ENCODE peak calls at places on chromosome 17, in nine cellular contexts. One of them, this sample, is unnamed.

GRCh38 chr17:50098583-50098982 is 3.4 kb downstream of the PDK2 start:
- DNase-seq in ascending aorta: no peak
- DNase-seq in IMR-90: no peak
- DNase-seq in bronchial epithelial cell: no peak
- DNase-seq in A673: no peak
- DNase-seq in stomach: no peak
- DNase-seq in heart right ventricle: no peak
- DNase-seq in mucosa of descending colon: no peak
- DNase-seq in psoas muscle: no peak
- DNase-seq in this sample: no peak

GRCh38 chr17:30443721-30444120 is 33.5 kb upstream of the GOSR1 start:
- DNase-seq in ascending aorta: no peak
- DNase-seq in IMR-90: no peak
- DNase-seq in bronchial epithelial cell: no peak
- DNase-seq in A673: no peak
- DNase-seq in stomach: no peak
- DNase-seq in heart right ventricle: no peak
- DNase-seq in mucosa of descending colon: no peak
- DNase-seq in psoas muscle: no peak
- DNase-seq in this sample: no peak

GRCh38 chr17:52148969-52149351 is 9.6 kb downstream of the CA10 start:
- DNase-seq in ascending aorta: no peak
- DNase-seq in IMR-90: no peak
- DNase-seq in bronchial epithelial cell: peak
- DNase-seq in A673: no peak
- DNase-seq in stomach: no peak
- DNase-seq in heart right ventricle: no peak
- DNase-seq in mucosa of descending colon: no peak
- DNase-seq in psoas muscle: no peak
- DNase-seq in this sample: no peak

GRCh38 chr17:20073056-20073979 is 64.2 kb downstream of the SPECC1 start:
- DNase-seq in ascending aorta: no peak
- DNase-seq in IMR-90: peak
- DNase-seq in bronchial epithelial cell: no peak
- DNase-seq in A673: no peak
- DNase-seq in stomach: peak
- DNase-seq in heart right ventricle: peak
- DNase-seq in mucosa of descending colon: peak
- DNase-seq in psoas muscle: peak
- DNase-seq in this sample: no peak

GRCh38 chr17:7792611-7793010 is 41.4 kb upstream of the KDM6B start:
- DNase-seq in ascending aorta: no peak
- DNase-seq in IMR-90: no peak
- DNase-seq in bronchial epithelial cell: no peak
- DNase-seq in A673: no peak
- DNase-seq in stomach: no peak
- DNase-seq in heart right ventricle: no peak
- DNase-seq in mucosa of descending colon: no peak
- DNase-seq in psoas muscle: no peak
- DNase-seq in this sample: no peak

GRCh38 chr17:57987582-57988300 is at the start of gene VEZF1:
- DNase-seq in ascending aorta: no peak
- DNase-seq in IMR-90: peak
- DNase-seq in bronchial epithelial cell: no peak
- DNase-seq in A673: peak
- DNase-seq in stomach: peak
- DNase-seq in heart right ventricle: peak
- DNase-seq in mucosa of descending colon: peak
- DNase-seq in psoas muscle: peak
- DNase-seq in this sample: no peak

GRCh38 chr17:7043544-7044268 is at the start of gene SLC16A11:
- DNase-seq in ascending aorta: no peak
- DNase-seq in IMR-90: peak
- DNase-seq in bronchial epithelial cell: no peak
- DNase-seq in A673: peak
- DNase-seq in stomach: peak
- DNase-seq in heart right ventricle: peak
- DNase-seq in mucosa of descending colon: peak
- DNase-seq in psoas muscle: peak
- DNase-seq in this sample: no peak

GRCh38 chr17:46832945-46833839 is 14.7 kb upstream of the WNT3 start:
- DNase-seq in ascending aorta: no peak
- DNase-seq in IMR-90: peak
- DNase-seq in bronchial epithelial cell: peak
- DNase-seq in A673: no peak
- DNase-seq in stomach: no peak
- DNase-seq in heart right ventricle: no peak
- DNase-seq in mucosa of descending colon: no peak
- DNase-seq in psoas muscle: no peak
- DNase-seq in this sample: peak

GRCh38 chr17:79950306-79950705 is 85.4 kb downstream of the TBC1D16 start:
- DNase-seq in ascending aorta: no peak
- DNase-seq in IMR-90: no peak
- DNase-seq in bronchial epithelial cell: no peak
- DNase-seq in A673: no peak
- DNase-seq in stomach: peak
- DNase-seq in heart right ventricle: no peak
- DNase-seq in mucosa of descending colon: no peak
- DNase-seq in psoas muscle: no peak
- DNase-seq in this sample: no peak

GRCh38 chr17:79952915-79953314 is 82.8 kb downstream of the TBC1D16 start:
- DNase-seq in ascending aorta: no peak
- DNase-seq in IMR-90: no peak
- DNase-seq in bronchial epithelial cell: no peak
- DNase-seq in A673: no peak
- DNase-seq in stomach: no peak
- DNase-seq in heart right ventricle: no peak
- DNase-seq in mucosa of descending colon: no peak
- DNase-seq in psoas muscle: no peak
- DNase-seq in this sample: no peak

GRCh38 chr17:79950711-79951110 is 85.0 kb downstream of the TBC1D16 start:
- DNase-seq in ascending aorta: no peak
- DNase-seq in IMR-90: no peak
- DNase-seq in bronchial epithelial cell: no peak
- DNase-seq in A673: peak
- DNase-seq in stomach: no peak
- DNase-seq in heart right ventricle: no peak
- DNase-seq in mucosa of descending colon: no peak
- DNase-seq in psoas muscle: no peak
- DNase-seq in this sample: no peak

GRCh38 chr17:79952265-79952877 is 83.3 kb downstream of the TBC1D16 start:
- DNase-seq in ascending aorta: no peak
- DNase-seq in IMR-90: no peak
- DNase-seq in bronchial epithelial cell: no peak
- DNase-seq in A673: no peak
- DNase-seq in stomach: no peak
- DNase-seq in heart right ventricle: no peak
- DNase-seq in mucosa of descending colon: no peak
- DNase-seq in psoas muscle: no peak
- DNase-seq in this sample: no peak

DNA sequence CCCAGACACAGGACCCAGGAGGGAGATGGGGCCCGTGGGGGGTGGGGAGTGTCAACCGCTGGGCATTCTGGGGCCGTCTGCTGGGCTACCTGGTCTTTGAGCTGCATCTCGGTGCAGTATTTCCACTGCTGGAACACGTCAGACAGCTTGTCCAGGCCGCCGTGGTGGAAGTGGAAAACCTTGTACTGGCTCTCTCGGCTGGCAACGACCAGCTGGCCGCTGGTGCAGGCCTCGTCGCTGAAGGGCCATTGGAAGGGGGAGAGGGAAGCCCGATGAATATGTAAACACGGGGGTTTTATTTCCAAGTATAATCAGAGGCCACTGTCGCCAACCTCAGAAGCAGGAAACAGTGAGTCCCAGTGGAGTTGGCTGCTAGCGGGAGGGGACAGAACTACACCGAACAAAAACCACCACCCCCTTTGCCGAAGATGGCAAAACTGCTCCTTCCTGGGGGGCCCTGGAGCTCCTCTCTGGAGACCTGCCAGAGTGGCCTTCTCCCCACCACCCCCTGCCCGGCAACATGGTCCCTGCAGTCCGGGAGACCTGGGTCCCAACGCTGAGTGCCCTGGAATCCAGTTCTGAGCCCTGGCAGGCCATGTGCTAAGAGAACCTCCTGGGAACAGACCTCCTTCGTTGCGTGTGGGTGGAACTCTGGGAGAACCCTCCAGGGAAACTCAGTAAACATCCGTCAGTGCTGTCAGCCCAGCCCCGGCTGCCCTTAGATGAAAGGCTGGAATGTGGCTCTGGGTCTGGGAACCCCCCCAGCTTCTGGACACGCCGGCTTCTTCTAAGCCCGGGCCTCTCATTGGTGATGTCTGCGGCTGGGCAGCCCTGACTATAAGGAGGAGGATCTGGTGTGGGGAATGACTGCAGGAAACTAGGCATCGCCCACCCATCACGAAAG is 84.1 kb downstream of the TBC1D16 start:
- DNase-seq in ascending aorta: no peak
- DNase-seq in IMR-90: peak
- DNase-seq in bronchial epithelial cell: no peak
- DNase-seq in A673: peak
- DNase-seq in stomach: peak
- DNase-seq in heart right ventricle: peak
- DNase-seq in mucosa of descending colon: no peak
- DNase-seq in psoas muscle: no peak
- DNase-seq in this sample: peak
- H3K4me3 ChIP-seq in ascending aorta: peak
- H3K4me3 ChIP-seq in IMR-90: no peak
- H3K4me3 ChIP-seq in bronchial epithelial cell: no peak
- H3K4me3 ChIP-seq in A673: peak
- H3K4me3 ChIP-seq in stomach: no peak
- H3K4me3 ChIP-seq in heart right ventricle: peak
- H3K4me3 ChIP-seq in mucosa of descending colon: no peak
- H3K4me3 ChIP-seq in psoas muscle: peak
- H3K4me3 ChIP-seq in this sample: no peak

GRCh38 chr17:79750650-79751545 is 20.2 kb downstream of the ENPP7 start:
- DNase-seq in ascending aorta: no peak
- DNase-seq in IMR-90: no peak
- DNase-seq in bronchial epithelial cell: peak
- DNase-seq in A673: no peak
- DNase-seq in stomach: no peak
- DNase-seq in heart right ventricle: no peak
- DNase-seq in mucosa of descending colon: no peak
- DNase-seq in psoas muscle: no peak
- DNase-seq in this sample: no peak
- H3K4me3 ChIP-seq in ascending aorta: no peak
- H3K4me3 ChIP-seq in IMR-90: no peak
- H3K4me3 ChIP-seq in bronchial epithelial cell: no peak
- H3K4me3 ChIP-seq in A673: no peak
- H3K4me3 ChIP-seq in stomach: no peak
- H3K4me3 ChIP-seq in heart right ventricle: no peak
- H3K4me3 ChIP-seq in mucosa of descending colon: no peak
- H3K4me3 ChIP-seq in psoas muscle: no peak
- H3K4me3 ChIP-seq in this sample: no peak

DNA sequence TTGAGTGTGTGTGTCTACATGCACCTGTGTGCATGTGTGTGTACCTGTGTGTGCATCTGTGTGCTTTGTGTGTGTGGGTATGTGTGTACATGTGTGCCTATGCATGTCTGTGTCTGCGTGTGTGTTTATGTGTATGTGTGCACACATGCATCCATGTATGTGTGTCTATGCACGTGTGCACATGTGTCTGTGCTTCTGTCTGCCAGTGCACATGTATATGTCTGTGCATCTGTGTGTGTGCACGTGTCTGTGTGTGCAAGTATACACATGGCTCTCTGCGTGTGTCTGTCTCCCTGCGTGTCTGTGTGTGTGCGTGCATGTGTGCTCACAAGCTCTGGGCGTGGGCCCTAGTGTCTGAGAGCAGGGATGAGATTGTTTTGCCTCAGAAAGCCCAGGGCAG is 85.3 kb upstream of the SEC14L1 start:
- DNase-seq in ascending aorta: no peak
- DNase-seq in IMR-90: no peak
- DNase-seq in bronchial epithelial cell: no peak
- DNase-seq in A673: no peak
- DNase-seq in stomach: no peak
- DNase-seq in heart right ventricle: no peak
- DNase-seq in mucosa of descending colon: no peak
- DNase-seq in psoas muscle: no peak
- DNase-seq in this sample: no peak
- H3K4me3 ChIP-seq in ascending aorta: no peak
- H3K4me3 ChIP-seq in IMR-90: no peak
- H3K4me3 ChIP-seq in bronchial epithelial cell: no peak
- H3K4me3 ChIP-seq in A673: no peak
- H3K4me3 ChIP-seq in stomach: no peak
- H3K4me3 ChIP-seq in heart right ventricle: no peak
- H3K4me3 ChIP-seq in mucosa of descending colon: no peak
- H3K4me3 ChIP-seq in psoas muscle: no peak
- H3K4me3 ChIP-seq in this sample: no peak

DNA sequence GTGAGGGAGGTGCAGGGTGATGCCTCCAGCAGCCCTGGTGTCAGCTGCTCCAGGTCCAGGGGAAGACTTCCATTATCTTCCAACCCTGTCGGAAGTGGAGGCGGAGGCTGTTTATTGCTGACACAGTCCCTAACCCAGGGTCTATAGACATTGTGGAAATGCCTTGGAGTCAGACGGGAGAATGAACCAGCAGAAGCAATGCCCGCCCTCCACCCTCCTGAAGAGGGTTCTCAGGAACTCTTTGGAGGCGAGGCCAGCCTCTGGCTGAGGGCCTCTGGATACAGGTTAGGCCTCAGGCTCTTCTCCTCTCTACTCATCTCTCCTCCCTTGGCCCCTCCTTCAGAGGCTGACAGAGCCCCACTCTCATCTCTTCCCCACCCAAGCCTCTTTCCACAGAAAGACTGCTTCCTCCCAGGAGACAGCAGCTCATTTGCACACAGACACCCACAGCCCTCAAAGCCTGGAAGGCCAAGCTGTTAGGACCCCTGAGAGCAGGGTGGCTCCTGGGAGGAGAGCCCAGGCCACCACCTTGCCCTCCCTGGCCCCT is 1.9 kb upstream of the ACE start:
- DNase-seq in ascending aorta: no peak
- DNase-seq in IMR-90: no peak
- DNase-seq in bronchial epithelial cell: no peak
- DNase-seq in A673: no peak
- DNase-seq in stomach: no peak
- DNase-seq in heart right ventricle: no peak
- DNase-seq in mucosa of descending colon: no peak
- DNase-seq in psoas muscle: no peak
- DNase-seq in this sample: no peak
- H3K4me3 ChIP-seq in ascending aorta: no peak
- H3K4me3 ChIP-seq in IMR-90: no peak
- H3K4me3 ChIP-seq in bronchial epithelial cell: no peak
- H3K4me3 ChIP-seq in A673: no peak
- H3K4me3 ChIP-seq in stomach: no peak
- H3K4me3 ChIP-seq in heart right ventricle: no peak
- H3K4me3 ChIP-seq in mucosa of descending colon: no peak
- H3K4me3 ChIP-seq in psoas muscle: no peak
- H3K4me3 ChIP-seq in this sample: no peak

GRCh38 chr17:77526728-77527355 is 386.1 kb downstream of the SEC14L1 start:
- DNase-seq in ascending aorta: no peak
- DNase-seq in IMR-90: no peak
- DNase-seq in bronchial epithelial cell: no peak
- DNase-seq in A673: no peak
- DNase-seq in stomach: peak
- DNase-seq in heart right ventricle: no peak
- DNase-seq in mucosa of descending colon: no peak
- DNase-seq in psoas muscle: no peak
- DNase-seq in this sample: no peak
- H3K4me3 ChIP-seq in ascending aorta: no peak
- H3K4me3 ChIP-seq in IMR-90: no peak
- H3K4me3 ChIP-seq in bronchial epithelial cell: no peak
- H3K4me3 ChIP-seq in A673: no peak
- H3K4me3 ChIP-seq in stomach: no peak
- H3K4me3 ChIP-seq in heart right ventricle: no peak
- H3K4me3 ChIP-seq in mucosa of descending colon: no peak
- H3K4me3 ChIP-seq in psoas muscle: no peak
- H3K4me3 ChIP-seq in this sample: no peak

This sample was measured in skeletal muscle cell.